ENCODE peak calls at places on chromosomes 13 and 19, in seven cellular contexts. One of them, this sample, is unnamed.

GRCh38 chr13:66665991-66666390 is 564.1 kb downstream of the PCDH9 start:
- DNase-seq in activated T-cell treated with anti-CD3 and anti-CD28 coated beads, Interleukin-2, amount 50 U/mL, for 24 hours: no peak
- DNase-seq in right cardiac atrium: peak
- DNase-seq in T1000: peak
- DNase-seq in adipocyte: peak
- DNase-seq in cortex of kidney: no peak
- DNase-seq in activated CD4-positive, CD25-positive, alpha-beta regulatory T cell treated with anti-CD3 and anti-CD28 coated beads, Interleukin-2, amount 50 U/mL, for 16 hours: no peak
- DNase-seq in this sample: peak

GRCh38 chr13:38308736-38309135 is 40.9 kb upstream of the UFM1 start:
- DNase-seq in right cardiac atrium: no peak
- DNase-seq in activated CD4-positive, CD25-positive, alpha-beta regulatory T cell treated with anti-CD3 and anti-CD28 coated beads, Interleukin-2, amount 50 U/mL, for 16 hours: no peak
- DNase-seq in adipocyte: peak
- DNase-seq in cortex of kidney: no peak
- DNase-seq in activated T-cell treated with anti-CD3 and anti-CD28 coated beads, Interleukin-2, amount 50 U/mL, for 24 hours: no peak
- DNase-seq in T1000: no peak
- DNase-seq in this sample: no peak

GRCh38 chr19:3966051-3967017 is 4.6 kb downstream of the DAPK3 start:
- DNase-seq in T1000: no peak
- DNase-seq in activated T-cell treated with anti-CD3 and anti-CD28 coated beads, Interleukin-2, amount 50 U/mL, for 24 hours: no peak
- DNase-seq in right cardiac atrium: peak
- DNase-seq in cortex of kidney: no peak
- DNase-seq in adipocyte: no peak
- DNase-seq in activated CD4-positive, CD25-positive, alpha-beta regulatory T cell treated with anti-CD3 and anti-CD28 coated beads, Interleukin-2, amount 50 U/mL, for 16 hours: no peak
- DNase-seq in this sample: no peak

GRCh38 chr19:3441986-3442329 is 38.4 kb downstream of the SMIM24 start:
- DNase-seq in activated T-cell treated with anti-CD3 and anti-CD28 coated beads, Interleukin-2, amount 50 U/mL, for 24 hours: no peak
- DNase-seq in adipocyte: no peak
- DNase-seq in cortex of kidney: no peak
- DNase-seq in right cardiac atrium: no peak
- DNase-seq in activated CD4-positive, CD25-positive, alpha-beta regulatory T cell treated with anti-CD3 and anti-CD28 coated beads, Interleukin-2, amount 50 U/mL, for 16 hours: no peak
- DNase-seq in T1000: no peak
- DNase-seq in this sample: no peak

GRCh38 chr19:2719910-2720776 is 1.0 kb downstream of the DIRAS1 start:
- DNase-seq in activated CD4-positive, CD25-positive, alpha-beta regulatory T cell treated with anti-CD3 and anti-CD28 coated beads, Interleukin-2, amount 50 U/mL, for 16 hours: no peak
- DNase-seq in cortex of kidney: no peak
- DNase-seq in right cardiac atrium: peak
- DNase-seq in activated T-cell treated with anti-CD3 and anti-CD28 coated beads, Interleukin-2, amount 50 U/mL, for 24 hours: no peak
- DNase-seq in adipocyte: peak
- DNase-seq in T1000: no peak
- DNase-seq in this sample: no peak

GRCh38 chr13:64332048-64332447 is 2898.1 kb downstream of the PCDH9 start:
- DNase-seq in adipocyte: no peak
- DNase-seq in activated T-cell treated with anti-CD3 and anti-CD28 coated beads, Interleukin-2, amount 50 U/mL, for 24 hours: no peak
- DNase-seq in cortex of kidney: no peak
- DNase-seq in right cardiac atrium: no peak
- DNase-seq in T1000: no peak
- DNase-seq in activated CD4-positive, CD25-positive, alpha-beta regulatory T cell treated with anti-CD3 and anti-CD28 coated beads, Interleukin-2, amount 50 U/mL, for 16 hours: no peak
- DNase-seq in this sample: no peak

GRCh38 chr13:36395280-36395679 is 37.0 kb upstream of the CCNA1 start:
- DNase-seq in activated CD4-positive, CD25-positive, alpha-beta regulatory T cell treated with anti-CD3 and anti-CD28 coated beads, Interleukin-2, amount 50 U/mL, for 16 hours: no peak
- DNase-seq in T1000: no peak
- DNase-seq in activated T-cell treated with anti-CD3 and anti-CD28 coated beads, Interleukin-2, amount 50 U/mL, for 24 hours: no peak
- DNase-seq in adipocyte: peak
- DNase-seq in right cardiac atrium: no peak
- DNase-seq in cortex of kidney: no peak
- DNase-seq in this sample: no peak

GRCh38 chr19:10501971-10502523 is 1.1 kb downstream of the KEAP1 start:
- DNase-seq in cortex of kidney: peak
- DNase-seq in activated T-cell treated with anti-CD3 and anti-CD28 coated beads, Interleukin-2, amount 50 U/mL, for 24 hours: peak
- DNase-seq in activated CD4-positive, CD25-positive, alpha-beta regulatory T cell treated with anti-CD3 and anti-CD28 coated beads, Interleukin-2, amount 50 U/mL, for 16 hours: no peak
- DNase-seq in adipocyte: peak
- DNase-seq in right cardiac atrium: peak
- DNase-seq in T1000: no peak
- DNase-seq in this sample: peak

GRCh38 chr19:21463449-21464105 is 41.8 kb upstream of the ZNF429 start:
- DNase-seq in cortex of kidney: no peak
- DNase-seq in adipocyte: no peak
- DNase-seq in right cardiac atrium: peak
- DNase-seq in activated T-cell treated with anti-CD3 and anti-CD28 coated beads, Interleukin-2, amount 50 U/mL, for 24 hours: peak
- DNase-seq in T1000: peak
- DNase-seq in activated CD4-positive, CD25-positive, alpha-beta regulatory T cell treated with anti-CD3 and anti-CD28 coated beads, Interleukin-2, amount 50 U/mL, for 16 hours: no peak
- DNase-seq in this sample: no peak

GRCh38 chr19:33339750-33340029 is 33.8 kb upstream of the CEBPG start:
- DNase-seq in adipocyte: no peak
- DNase-seq in activated T-cell treated with anti-CD3 and anti-CD28 coated beads, Interleukin-2, amount 50 U/mL, for 24 hours: no peak
- DNase-seq in right cardiac atrium: no peak
- DNase-seq in cortex of kidney: no peak
- DNase-seq in activated CD4-positive, CD25-positive, alpha-beta regulatory T cell treated with anti-CD3 and anti-CD28 coated beads, Interleukin-2, amount 50 U/mL, for 16 hours: no peak
- DNase-seq in T1000: no peak
- DNase-seq in this sample: no peak

GRCh38 chr19:5255602-5256231 is 84.9 kb downstream of the PTPRS start:
- DNase-seq in adipocyte: no peak
- DNase-seq in right cardiac atrium: peak
- DNase-seq in T1000: no peak
- DNase-seq in activated CD4-positive, CD25-positive, alpha-beta regulatory T cell treated with anti-CD3 and anti-CD28 coated beads, Interleukin-2, amount 50 U/mL, for 16 hours: no peak
- DNase-seq in cortex of kidney: no peak
- DNase-seq in activated T-cell treated with anti-CD3 and anti-CD28 coated beads, Interleukin-2, amount 50 U/mL, for 24 hours: no peak
- DNase-seq in this sample: no peak

GRCh38 chr19:4352701-4353121 is 9.3 kb downstream of the MPND start:
- DNase-seq in right cardiac atrium: no peak
- DNase-seq in activated CD4-positive, CD25-positive, alpha-beta regulatory T cell treated with anti-CD3 and anti-CD28 coated beads, Interleukin-2, amount 50 U/mL, for 16 hours: no peak
- DNase-seq in cortex of kidney: no peak
- DNase-seq in activated T-cell treated with anti-CD3 and anti-CD28 coated beads, Interleukin-2, amount 50 U/mL, for 24 hours: peak
- DNase-seq in T1000: peak
- DNase-seq in adipocyte: peak
- DNase-seq in this sample: peak